ENCODE peak calls at places on chromosomes 7 and 10, in five cellular contexts. A, F, M, D and L are unnamed samples.

GRCh38 chr7:123939784-123940183 is 14.7 kb downstream of the SPAM1 start:
- DNase-seq in F (no peak), A (no peak), D (no peak), M (no peak), L (no peak)

GRCh38 chr7:26081627-26082026 is 70.4 kb upstream of the NFE2L3 start:
- DNase-seq in A (no peak), D (no peak), F (no peak), M (no peak), L (no peak)

GRCh38 chr10:13873201-13873600 is 286.4 kb downstream of the PRPF18 start:
- DNase-seq in D (no peak), M (no peak), A (no peak), F (no peak), L (no peak)

GRCh38 chr10:30862486-30862885 is 169.2 kb downstream of the ZNF438 start:
- DNase-seq in A (no peak), D (no peak), M (no peak), F (no peak), L (no peak)

GRCh38 chr10:111037868-111038267 is 39.0 kb upstream of the ADRA2A start:
- DNase-seq in A (peak), M (no peak), F (no peak), D (no peak), L (peak)

GRCh38 chr7:96499532-96499931 is 177.6 kb upstream of the SLC25A13 start:
- DNase-seq in F (no peak), M (no peak), A (no peak), D (no peak), L (no peak)

GRCh38 chr10:94626476-94626875 is 57.1 kb upstream of the CYP2C18 start:
- DNase-seq in A (no peak), F (no peak), D (no peak), M (no peak), L (no peak)

GRCh38 chr7:54888736-54889082 is 129.7 kb upstream of the SEC61G start:
- DNase-seq in D (no peak), M (no peak), A (no peak), F (no peak), L (no peak)

GRCh38 chr10:98467506-98468318 is 21.0 kb upstream of the HPS1 start:
- DNase-seq in M (peak), F (peak), A (peak), D (peak), L (peak)

GRCh38 chr7:92833766-92834605 is 2.4 kb downstream of the CDK6 start:
- DNase-seq in F (peak), D (peak), M (no peak), A (peak), L (peak)

GRCh38 chr7:92836489-92837213 is at the start of gene CDK6:
- DNase-seq in D (peak), M (no peak), F (peak), A (peak), L (peak)

GRCh38 chr7:92834661-92835139 is 1.7 kb downstream of the CDK6 start:
- DNase-seq in D (no peak), F (peak), M (no peak), A (peak), L (peak)

GRCh38 chr7:92835851-92836488 is 403 bp downstream of the CDK6 start:
- DNase-seq in M (no peak), F (peak), A (peak), D (no peak), L (peak)

DNA sequence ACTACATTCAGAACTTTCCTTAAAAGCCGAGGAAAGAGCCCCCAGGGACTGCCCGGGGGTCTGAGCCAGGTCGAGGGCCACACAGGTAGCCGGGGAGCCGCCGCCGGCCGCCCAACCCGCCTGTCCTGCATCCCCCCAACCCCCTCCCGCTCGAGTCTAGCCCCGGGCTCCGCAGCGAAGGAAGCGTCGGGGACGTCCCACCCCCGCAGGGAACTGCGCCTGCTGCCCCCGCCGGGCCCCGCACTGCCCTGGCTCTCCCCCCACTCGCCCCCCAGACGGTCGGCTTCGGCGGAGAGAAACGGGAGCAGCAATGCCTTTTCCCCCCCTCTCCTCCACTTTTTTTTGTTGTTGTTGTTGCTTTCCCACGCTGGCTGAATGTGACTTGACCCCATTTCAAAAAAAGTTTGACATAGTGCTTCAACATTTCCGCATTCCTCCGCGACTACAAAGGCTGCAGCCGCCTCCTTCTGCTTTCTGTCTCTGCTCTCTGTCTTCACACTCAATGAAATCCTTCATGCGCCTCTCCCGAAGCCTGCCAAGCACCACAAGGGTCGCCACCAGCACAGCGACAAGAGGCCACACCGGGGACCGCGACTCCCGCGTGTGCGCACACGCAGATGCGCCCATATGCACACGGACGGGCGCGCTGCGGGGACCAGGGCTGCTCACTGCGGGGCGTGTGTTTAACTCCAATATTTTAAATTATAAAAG is 1.1 kb downstream of the CDK6 start:
- DNase-seq in D (peak), A (peak), F (no peak), M (peak), L (peak)
- TF ChIP-seq SP1 in D (no peak), A (no peak), F (no peak), M (peak), L (no peak)

DNA sequence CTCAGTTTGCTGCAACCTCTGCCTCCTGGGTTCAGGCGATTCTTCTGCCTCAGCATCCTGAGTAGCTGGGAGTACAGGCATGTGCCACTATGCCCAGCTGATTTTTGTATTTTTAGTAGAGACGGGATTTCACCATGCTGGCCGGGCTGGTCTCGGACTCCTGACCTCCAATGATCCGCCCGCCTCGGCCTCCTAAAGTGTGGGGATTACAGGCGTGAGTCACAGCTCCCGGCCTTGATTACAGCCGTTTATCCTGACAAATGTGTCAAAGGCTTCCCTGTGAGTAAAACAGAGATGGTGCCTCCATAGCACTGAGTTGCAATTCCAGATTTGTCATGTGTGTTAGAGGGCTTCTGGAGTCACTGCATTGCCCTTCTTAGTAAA is 273.7 kb downstream of the CCDC3 start:
- DNase-seq in D (no peak), M (no peak), A (no peak), F (no peak), L (no peak)
- TF ChIP-seq SP1 in D (no peak), M (no peak), A (no peak), F (no peak), L (no peak)

GRCh38 chr10:22319559-22320558 is 1.0 kb upstream of the BMI1 start:
- DNase-seq in D (no peak), F (no peak), M (no peak), A (no peak), L (peak)
- TF ChIP-seq SP1 in D (no peak), F (no peak), M (no peak), A (no peak), L (no peak)

DNA sequence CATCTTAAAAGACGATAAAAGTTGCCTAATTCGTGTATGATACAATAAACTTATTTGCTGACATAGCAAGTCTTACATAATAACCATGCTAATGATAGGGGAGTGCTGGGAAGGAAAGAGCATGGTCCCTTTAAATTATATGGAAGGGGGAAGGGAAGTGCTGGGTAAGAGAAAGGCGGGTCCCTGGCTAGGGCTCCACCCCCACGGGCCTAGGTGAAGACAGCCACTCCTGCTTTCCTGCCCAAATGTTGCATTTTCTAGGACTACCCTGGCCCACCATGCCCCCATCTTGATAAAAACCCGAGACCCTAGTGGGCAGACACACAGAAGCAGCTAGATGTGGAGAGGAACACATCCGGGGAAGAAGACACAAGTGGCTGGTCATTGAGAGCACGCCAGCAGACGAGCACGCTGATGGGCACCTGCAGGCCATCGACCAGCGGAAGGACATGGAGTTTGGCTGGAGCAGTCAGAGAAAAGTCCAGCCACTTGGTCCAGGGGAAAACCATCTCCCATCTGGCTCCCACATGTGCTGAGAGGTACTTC is 328.7 kb downstream of the ARL4A start:
- DNase-seq in M (peak), D (no peak), A (no peak), F (no peak), L (no peak)
- TF ChIP-seq SP1 in M (peak), D (no peak), A (no peak), F (no peak), L (no peak)

GRCh38 chr7:64653721-64654401 is 12.1 kb upstream of the ZNF107 start:
- DNase-seq in D (no peak), F (no peak), A (no peak), M (no peak), L (no peak)
- TF ChIP-seq SP1 in D (no peak), F (no peak), A (no peak), M (no peak), L (no peak)

GRCh38 chr7:137508437-137509175 is 165.1 kb upstream of the PTN start:
- DNase-seq in M (no peak), F (no peak), A (no peak), D (no peak), L (no peak)

GRCh38 chr7:137501561-137501960 is 158.0 kb upstream of the PTN start:
- DNase-seq in A (no peak), F (no peak), M (no peak), D (no peak), L (no peak)

GRCh38 chr7:137513091-137513490 is 169.6 kb upstream of the PTN start:
- DNase-seq in M (no peak), A (no peak), D (no peak), F (no peak), L (no peak)

GRCh38 chr7:137506031-137506430 is 162.5 kb upstream of the PTN start:
- DNase-seq in F (no peak), M (no peak), A (no peak), D (no peak), L (no peak)

GRCh38 chr7:137507096-137507495 is 163.6 kb upstream of the PTN start:
- DNase-seq in F (no peak), D (no peak), A (no peak), M (no peak), L (no peak)
- TF ChIP-seq SP1 in F (no peak), D (no peak), A (no peak), M (no peak), L (no peak)

GRCh38 chr10:17951868-17952371 is at the start of gene SLC39A12:
- DNase-seq in D (no peak), F (no peak), M (no peak), A (no peak), L (no peak)

GRCh38 chr10:17959870-17960269 is 8.2 kb downstream of the SLC39A12 start:
- DNase-seq in A (no peak), D (no peak), M (no peak), F (no peak), L (no peak)

GRCh38 chr10:17958049-17958448 is 6.3 kb downstream of the SLC39A12 start:
- DNase-seq in M (no peak), F (no peak), D (no peak), A (no peak), L (no peak)

GRCh38 chr10:17950726-17951125 is 992 bp upstream of the SLC39A12 start:
- DNase-seq in A (no peak), M (no peak), D (peak), F (no peak), L (no peak)

DNA sequence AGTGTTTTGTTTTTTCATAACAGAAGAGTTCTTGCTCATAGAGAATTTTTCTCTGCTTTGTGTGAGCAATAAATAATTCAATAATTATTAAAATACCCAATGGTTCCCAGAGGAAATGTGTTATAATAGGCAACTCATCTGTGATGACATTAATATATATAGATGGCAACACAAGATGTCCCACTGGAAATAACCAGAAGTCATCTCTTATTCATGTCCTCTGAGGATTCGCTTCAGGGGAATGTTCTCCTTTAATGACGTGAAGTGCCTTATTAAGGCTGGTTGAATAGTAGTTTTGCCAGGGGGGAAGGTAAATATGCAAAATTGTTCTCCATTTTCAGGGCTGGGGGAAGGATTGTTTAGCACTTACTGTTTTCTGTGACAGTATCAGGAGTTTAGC is 3.1 kb downstream of the SLC39A12 start:
- DNase-seq in F (no peak), M (no peak), D (no peak), A (no peak), L (no peak)
- TF ChIP-seq SP1 in F (no peak), M (no peak), D (no peak), A (no peak), L (no peak)